ENCODE peak calls at places on chromosomes 2 and 18, in four cellular contexts. E is brain microvascular endothelial cell, R is MM.1S, N is fibroblast of pulmonary artery. F is an unnamed sample.

GRCh38 chr2:96163768-96164429 is 18.7 kb upstream of the DUSP2 start:
- DNase-seq in E (no peak), R (no peak), N (peak), F (no peak)

GRCh38 chr18:60019463-60019840 is 119.7 kb downstream of the PMAIP1 start:
- DNase-seq in E (peak), R (no peak), N (peak), F (peak)

GRCh38 chr2:3142961-3143571 is 234.6 kb downstream of the EIPR1 start:
- DNase-seq in E (no peak), R (no peak), N (no peak), F (no peak)

GRCh38 chr2:211391206-211391605 is 834.8 kb downstream of the CPS1 start:
- DNase-seq in E (no peak), R (no peak), N (no peak), F (no peak)

GRCh38 chr18:21115519-21116411 is 4.2 kb upstream of the ROCK1 start:
- DNase-seq in E (peak), R (no peak), N (peak), F (no peak)

GRCh38 chr2:102615620-102616436 is 3.5 kb upstream of the SLC9A2 start:
- DNase-seq in E (peak), R (peak), N (peak), F (peak)

GRCh38 chr2:37837576-37838335 is 87.3 kb upstream of the RMDN2 start:
- DNase-seq in E (no peak), R (no peak), N (peak), F (no peak)

GRCh38 chr2:101160454-101160853 is 9.3 kb upstream of the TBC1D8 start:
- DNase-seq in E (no peak), R (no peak), N (peak), F (no peak)

GRCh38 chr18:79528846-79529245 is 133.1 kb downstream of the NFATC1 start:
- DNase-seq in E (peak), R (peak), N (peak), F (peak)

GRCh38 chr2:200203381-200203827 is 103.1 kb upstream of the SPATS2L start:
- DNase-seq in E (no peak), R (no peak), N (no peak), F (no peak)

GRCh38 chr2:225894240-225894980 is 494.9 kb downstream of the NYAP2 start:
- DNase-seq in E (peak), R (no peak), N (peak), F (peak)

GRCh38 chr2:9238927-9239326 is 32.3 kb downstream of the ASAP2 start:
- DNase-seq in E (no peak), R (no peak), N (no peak), F (no peak)

GRCh38 chr2:120262761-120263428 is 10.2 kb downstream of the RALB start:
- DNase-seq in E (peak), R (no peak), N (peak), F (no peak)

GRCh38 chr2:20584637-20585321 is 66.1 kb downstream of the HS1BP3 start:
- DNase-seq in E (peak), R (no peak), N (peak), F (peak)

GRCh38 chr2:8403871-8404270 is 278.0 kb upstream of the ID2 start:
- DNase-seq in E (no peak), R (no peak), N (no peak), F (no peak)

GRCh38 chr2:55093381-55093780 is 43.1 kb upstream of the RTN4 start:
- DNase-seq in E (peak), R (no peak), N (peak), F (no peak)

GRCh38 chr2:118847447-118848172 is at the start of gene EN1:
- DNase-seq in E (no peak), R (no peak), N (peak), F (peak)

GRCh38 chr2:31945572-31945935 is 65.3 kb downstream of the MEMO1 start:
- DNase-seq in E (peak), R (no peak), N (peak), F (no peak)

GRCh38 chr2:223566398-223566797 is 35.8 kb downstream of the SCG2 start:
- DNase-seq in E (no peak), R (no peak), N (no peak), F (no peak)

GRCh38 chr2:44170337-44170736 is 1.7 kb downstream of the PPM1B start:
- DNase-seq in E (no peak), R (no peak), N (peak), F (no peak)

GRCh38 chr2:189534854-189535253 is 45.7 kb downstream of the SLC40A1 start:
- DNase-seq in E (peak), R (no peak), N (peak), F (no peak)

GRCh38 chr2:127641846-127642510 is 4.0 kb upstream of the GPR17 start:
- DNase-seq in E (no peak), R (no peak), N (no peak), F (no peak)

GRCh38 chr2:239288951-239289481 is 111.8 kb downstream of the HDAC4 start:
- DNase-seq in E (no peak), R (peak), N (no peak), F (no peak)

GRCh38 chr2:99821039-99821438 is 321.4 kb downstream of the AFF3 start:
- DNase-seq in E (no peak), R (no peak), N (no peak), F (no peak)

DNA sequence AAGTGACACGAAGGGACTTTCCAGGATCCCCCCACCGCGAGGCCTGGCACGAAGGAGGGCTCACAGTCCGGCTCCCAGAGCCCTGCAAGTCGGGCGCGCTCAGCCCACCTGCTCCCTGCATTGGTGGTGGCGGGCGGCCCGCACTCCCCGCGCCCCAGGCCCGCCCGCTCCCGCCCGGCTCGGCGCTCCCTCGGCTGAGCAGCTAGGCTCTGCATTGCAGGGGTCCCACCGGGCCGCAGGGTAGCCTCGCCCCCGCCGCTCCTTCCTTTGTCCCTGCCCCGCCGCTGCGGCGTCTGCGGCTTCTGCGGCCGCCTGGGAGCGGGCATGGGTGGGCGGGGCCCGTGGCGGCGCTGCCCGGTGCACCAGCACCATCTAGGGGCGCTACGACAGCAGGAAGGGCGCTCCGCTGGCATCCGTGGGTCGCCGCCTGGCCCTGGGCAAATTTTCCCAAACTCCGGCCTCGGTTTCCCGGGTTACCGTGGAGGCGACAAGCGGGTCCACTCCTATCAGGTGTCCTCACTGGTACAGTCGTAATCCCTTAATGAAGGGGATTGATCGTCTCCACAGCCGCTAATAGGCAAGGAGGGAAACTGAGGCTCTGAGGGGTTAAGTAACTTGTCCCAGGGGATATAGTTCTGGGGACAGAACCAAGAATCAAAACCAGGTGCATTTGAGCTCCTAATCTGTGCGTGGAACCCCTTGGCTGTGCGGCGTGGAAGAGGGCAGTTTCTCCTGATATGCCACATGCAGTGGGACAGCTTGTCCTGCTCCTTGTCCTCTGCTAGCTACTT is 157.4 kb downstream of the CYRIA start:
- DNase-seq in E (no peak), R (peak), N (peak), F (no peak)
- TF ChIP-seq CTCF in E (peak), R (peak), N (peak), F (peak)

GRCh38 chr2:152100961-152101360 is 2.1 kb upstream of the CACNB4 start:
- DNase-seq in E (no peak), R (no peak), N (no peak), F (no peak)

GRCh38 chr2:152097291-152098032 is 1.4 kb downstream of the CACNB4 start:
- DNase-seq in E (no peak), R (no peak), N (peak), F (no peak)

GRCh38 chr2:152098798-152099654 is at the start of gene CACNB4:
- DNase-seq in E (peak), R (no peak), N (peak), F (no peak)

GRCh38 chr2:152098033-152098797 is 629 bp downstream of the CACNB4 start:
- DNase-seq in E (peak), R (no peak), N (peak), F (no peak)

GRCh38 chr2:152099655-152100050 is 809 bp upstream of the CACNB4 start:
- DNase-seq in E (no peak), R (no peak), N (no peak), F (no peak)
- H3K4me3 ChIP-seq in E (no peak), R (peak), N (no peak), F (peak)

DNA sequence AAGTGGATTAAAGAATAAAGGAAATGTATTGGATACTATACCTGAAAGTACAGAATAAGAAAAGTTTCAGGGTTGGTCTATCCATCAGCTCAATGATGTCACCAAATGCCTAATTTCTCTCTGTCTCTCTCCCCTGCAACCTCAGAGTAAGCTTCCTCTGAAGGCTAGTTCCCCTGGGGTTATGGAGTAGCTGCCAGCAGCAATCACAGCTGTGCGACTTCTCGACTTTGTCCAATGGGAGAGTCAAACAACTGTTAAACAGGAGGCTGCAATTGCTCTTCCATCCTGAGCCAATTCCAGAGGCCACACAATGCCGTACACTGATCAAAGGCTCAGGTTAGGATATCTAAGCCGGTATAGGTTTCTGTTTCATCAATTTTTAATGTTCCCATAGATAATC is 95.3 kb upstream of the FANCL start:
- DNase-seq in E (no peak), R (no peak), N (no peak), F (no peak)
- TF ChIP-seq CTCF in E (no peak), R (no peak), N (no peak), F (no peak)

GRCh38 chr2:171089489-171089888 is 71.2 kb downstream of the TLK1 start:
- DNase-seq in E (no peak), R (no peak), N (no peak), F (no peak)

GRCh38 chr2:171100370-171100769 is 60.3 kb downstream of the TLK1 start:
- DNase-seq in E (no peak), R (no peak), N (no peak), F (no peak)

GRCh38 chr2:171098607-171099006 is 62.1 kb downstream of the TLK1 start:
- DNase-seq in E (no peak), R (no peak), N (no peak), F (no peak)

GRCh38 chr2:171095014-171095582 is 65.6 kb downstream of the TLK1 start:
- DNase-seq in E (no peak), R (no peak), N (no peak), F (no peak)
- H3K4me3 ChIP-seq in E (no peak), R (no peak), N (no peak), F (no peak)

GRCh38 chr2:231670892-231671616 is 37.3 kb upstream of the PTMA start:
- DNase-seq in E (no peak), R (peak), N (peak), F (no peak)
- TF ChIP-seq CTCF in E (peak), R (peak), N (peak), F (no peak)